ENCODE peak calls at places on chromosome 11, in ten cellular contexts. J, N, P, L, F, B, V, K, S and I are unnamed samples.

GRCh38 chr11:65444314-65445051 is 21.9 kb downstream of the NEAT1 start:
- DNase-seq in F (no peak), K (peak), S (no peak), L (no peak), V (no peak), B (no peak), N (no peak), P (no peak), J (peak), I (no peak)

GRCh38 chr11:134634897-134635831 is 223.1 kb upstream of the B3GAT1 start:
- DNase-seq in N (no peak), S (no peak), B (no peak), J (no peak), V (no peak), F (no peak), K (no peak), P (no peak), L (no peak), I (no peak)

GRCh38 chr11:2944953-2945756 is 15.9 kb upstream of the PHLDA2 start:
- DNase-seq in N (no peak), K (peak), F (peak), S (no peak), V (no peak), J (peak), L (peak), B (peak), P (no peak), I (no peak)

GRCh38 chr11:74141908-74142307 is 28.9 kb downstream of the C2CD3 start:
- DNase-seq in V (no peak), L (no peak), B (no peak), P (no peak), N (no peak), J (no peak), S (no peak), K (no peak), F (no peak), I (no peak)

GRCh38 chr11:31826530-31827438 is 15.7 kb upstream of the PAX6 start:
- DNase-seq in B (no peak), J (no peak), S (no peak), V (no peak), N (no peak), F (no peak), K (no peak), L (no peak), P (no peak), I (no peak)

GRCh38 chr11:31106963-31107576 is 262.5 kb downstream of the DCDC1 start:
- DNase-seq in P (no peak), J (peak), S (peak), F (peak), N (peak), B (no peak), L (peak), K (peak), V (no peak), I (peak)

GRCh38 chr11:75792127-75792731 is 22.8 kb upstream of the UVRAG start:
- DNase-seq in S (no peak), J (no peak), B (no peak), L (no peak), N (no peak), K (no peak), V (no peak), P (no peak), F (no peak), I (no peak)

GRCh38 chr11:12066056-12066798 is 44.2 kb upstream of the MICAL2 start:
- DNase-seq in K (no peak), F (no peak), B (no peak), J (peak), L (no peak), V (no peak), N (peak), P (no peak), S (no peak), I (peak)

GRCh38 chr11:35927730-35928129 is 16.1 kb upstream of the LDLRAD3 start:
- DNase-seq in K (peak), N (peak), L (peak), V (no peak), S (no peak), B (no peak), F (no peak), J (peak), P (peak), I (peak)

GRCh38 chr11:6646040-6646439 is 9.6 kb downstream of the DCHS1 start:
- DNase-seq in K (peak), J (peak), L (peak), S (peak), N (peak), F (no peak), B (no peak), V (no peak), P (no peak), I (no peak)

GRCh38 chr11:48105096-48105990 is 111.3 kb upstream of the OR4B1 start:
- DNase-seq in B (no peak), P (no peak), J (no peak), S (no peak), K (no peak), N (no peak), L (no peak), V (no peak), F (no peak), I (no peak)

GRCh38 chr11:117857734-117858369 is 18.6 kb downstream of the FXYD6 start:
- DNase-seq in K (no peak), F (no peak), P (no peak), L (no peak), N (no peak), J (no peak), S (no peak), V (no peak), B (no peak), I (no peak)

GRCh38 chr11:1146311-1146864 is 11.4 kb upstream of the MUC5AC start:
- DNase-seq in S (no peak), B (no peak), N (no peak), P (no peak), K (no peak), L (no peak), V (no peak), J (no peak), F (no peak), I (no peak)

GRCh38 chr11:72190581-72191205 is 1.2 kb upstream of the FOLR1 start:
- DNase-seq in S (no peak), P (no peak), B (no peak), N (no peak), V (no peak), F (no peak), K (no peak), J (no peak), L (no peak), I (no peak)